ENCODE peak calls at places on chromosomes 3 and 15, in six cellular contexts. B is K562, V is HepG2, U is GM12891, M is H1, C is GM12878. X is an unnamed sample.

GRCh38 chr3:133937756-133938601 is 42.3 kb upstream of the RAB6B start:
- DNase-seq in M (peak), C (no peak), B (no peak), V (no peak), U (no peak), X (no peak)

GRCh38 chr15:25134546-25134945 is 179.8 kb downstream of the SNRPN start:
- DNase-seq in U (no peak), C (no peak), V (peak), B (no peak), M (no peak), X (no peak)

GRCh38 chr3:89876116-89876515 is 768.7 kb downstream of the EPHA3 start:
- DNase-seq in B (no peak), C (no peak), V (no peak), M (no peak), U (no peak), X (no peak)

GRCh38 chr3:33278106-33278672 is 947 bp downstream of the FBXL2 start:
- DNase-seq in C (no peak), U (no peak), B (peak), M (no peak), V (no peak), X (no peak)

GRCh38 chr3:123552095-123552714 is 32.6 kb downstream of the HACD2 start:
- DNase-seq in C (no peak), V (peak), U (no peak), M (no peak), B (peak), X (no peak)

GRCh38 chr3:141530133-141530768 is 43.4 kb downstream of the RASA2 start:
- DNase-seq in U (no peak), M (no peak), C (no peak), V (no peak), B (no peak), X (no peak)

GRCh38 chr3:64539451-64540196 is 148.2 kb downstream of the ADAMTS9 start:
- DNase-seq in M (no peak), C (no peak), U (no peak), V (no peak), B (no peak), X (no peak)

GRCh38 chr3:18194431-18194830 is 230.7 kb downstream of the SATB1 start:
- DNase-seq in B (no peak), U (no peak), V (no peak), C (no peak), M (no peak), X (no peak)

GRCh38 chr3:50260942-50261441 is 8.0 kb upstream of the SEMA3B start:
- DNase-seq in V (no peak), U (no peak), B (no peak), C (no peak), M (no peak), X (no peak)

GRCh38 chr3:170420307-170420821 is 1.7 kb downstream of the CLDN11 start:
- DNase-seq in V (no peak), M (no peak), U (no peak), C (no peak), B (no peak), X (no peak)

GRCh38 chr3:53030864-53031445 is 14.9 kb downstream of the SFMBT1 start:
- DNase-seq in B (no peak), U (no peak), C (no peak), V (no peak), M (peak), X (no peak)

GRCh38 chr15:63157066-63157890 is at the start of gene RPS27L:
- DNase-seq in B (peak), U (peak), M (peak), C (peak), V (peak), X (peak)

GRCh38 chr15:63156708-63157065 is 590 bp downstream of the RPS27L start:
- DNase-seq in B (peak), M (no peak), V (peak), U (no peak), C (no peak), X (no peak)

GRCh38 chr15:63157891-63158431 is 684 bp upstream of the RPS27L start:
- DNase-seq in C (no peak), B (peak), U (no peak), M (peak), V (peak), X (no peak)

GRCh38 chr15:63155486-63155885 is 1.8 kb downstream of the RPS27L start:
- DNase-seq in V (peak), C (no peak), B (no peak), U (no peak), M (no peak), X (no peak)

DNA sequence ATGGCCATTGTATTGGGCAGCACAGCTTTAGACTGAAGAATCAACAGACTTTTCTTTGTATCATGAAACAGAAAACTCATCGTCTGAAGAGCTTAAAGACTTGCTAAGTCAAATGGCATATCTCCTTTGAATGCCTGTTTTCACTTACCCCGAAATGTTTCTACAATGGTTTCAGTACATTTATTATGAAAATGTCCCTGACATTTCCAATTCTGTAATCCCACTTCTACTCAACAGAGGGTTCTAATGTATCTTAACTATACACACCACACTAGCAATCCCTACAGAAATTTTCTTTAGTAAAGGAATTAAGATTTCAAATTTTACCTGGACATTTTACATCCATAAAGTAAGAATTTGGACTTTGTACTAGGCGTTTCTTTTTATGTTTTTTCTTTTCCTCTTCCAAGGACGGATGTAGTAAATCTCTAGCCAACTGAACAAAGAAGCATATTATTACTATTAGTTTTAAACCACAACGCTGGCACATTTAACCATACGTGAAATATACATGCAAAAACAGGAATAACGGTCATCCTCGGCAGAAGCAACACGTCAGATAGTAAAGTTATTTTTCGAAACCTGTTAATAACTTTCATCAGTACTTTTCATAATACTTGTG is 1.1 kb downstream of the RPS27L start:
- DNase-seq in V (no peak), U (no peak), M (no peak), C (no peak), B (peak), X (no peak)
- TF ChIP-seq POLR2AphosphoS5 in V (no peak), U (no peak), M (no peak), C (no peak), B (no peak), X (no peak)

DNA sequence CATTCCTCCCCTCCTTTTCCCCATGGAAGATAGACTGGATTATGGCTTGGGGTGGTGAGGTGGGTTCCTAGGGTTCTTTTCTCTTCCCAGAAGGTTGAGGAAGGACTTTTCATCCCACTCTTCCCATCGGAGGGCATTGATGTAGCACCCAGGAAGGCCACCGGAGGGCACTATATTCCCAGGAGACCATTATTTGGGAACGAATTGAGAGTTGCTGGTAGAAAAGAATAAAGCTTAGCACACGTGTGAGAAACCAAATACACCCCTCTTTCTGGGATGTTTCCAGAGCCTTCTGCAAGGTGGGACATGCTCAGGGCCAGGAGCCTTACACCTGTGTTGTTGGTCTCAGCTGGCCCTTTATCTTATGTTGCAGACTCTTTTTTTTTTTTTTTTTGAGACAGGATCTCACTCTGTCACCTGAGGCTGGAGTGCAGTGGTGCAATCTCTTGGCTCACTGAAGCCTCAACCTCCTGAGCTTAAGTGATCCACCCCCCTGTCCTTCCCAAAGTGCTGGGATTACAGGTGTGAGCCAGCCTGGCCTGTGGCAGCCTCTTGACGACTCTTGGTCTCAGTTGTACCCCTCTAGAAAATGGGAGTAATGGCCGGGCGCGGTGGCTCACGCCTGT is 6.3 kb upstream of the CDC25A start:
- DNase-seq in C (peak), V (peak), B (peak), M (peak), U (no peak), X (no peak)
- TF ChIP-seq TAF1 in C (no peak), V (no peak), B (no peak), M (no peak), U (no peak), X (no peak)

DNA sequence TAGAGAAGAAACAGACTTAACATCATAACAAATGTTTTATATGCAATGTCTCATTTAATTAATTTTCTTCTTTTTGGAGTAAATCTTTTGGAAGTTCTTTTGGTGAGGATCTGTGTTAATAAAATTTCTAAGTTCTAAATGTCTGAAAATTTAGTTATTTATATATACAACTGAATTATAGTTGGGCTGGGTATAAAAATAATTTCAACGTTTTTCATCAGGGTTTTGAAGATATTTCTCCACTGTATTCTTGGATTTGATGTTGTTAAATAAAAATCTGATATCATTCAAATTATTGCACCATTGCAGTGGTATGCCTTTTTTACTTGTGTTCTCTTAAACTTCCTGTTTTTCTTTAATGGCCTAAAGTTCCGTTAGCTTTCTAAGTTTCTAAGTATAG is 26.9 kb upstream of the SOX14 start:
- DNase-seq in B (no peak), U (no peak), C (no peak), V (no peak), M (no peak), X (no peak)
- TF ChIP-seq POLR2A in B (no peak), U (no peak), C (no peak), V (no peak), M (no peak), X (no peak)

DNA sequence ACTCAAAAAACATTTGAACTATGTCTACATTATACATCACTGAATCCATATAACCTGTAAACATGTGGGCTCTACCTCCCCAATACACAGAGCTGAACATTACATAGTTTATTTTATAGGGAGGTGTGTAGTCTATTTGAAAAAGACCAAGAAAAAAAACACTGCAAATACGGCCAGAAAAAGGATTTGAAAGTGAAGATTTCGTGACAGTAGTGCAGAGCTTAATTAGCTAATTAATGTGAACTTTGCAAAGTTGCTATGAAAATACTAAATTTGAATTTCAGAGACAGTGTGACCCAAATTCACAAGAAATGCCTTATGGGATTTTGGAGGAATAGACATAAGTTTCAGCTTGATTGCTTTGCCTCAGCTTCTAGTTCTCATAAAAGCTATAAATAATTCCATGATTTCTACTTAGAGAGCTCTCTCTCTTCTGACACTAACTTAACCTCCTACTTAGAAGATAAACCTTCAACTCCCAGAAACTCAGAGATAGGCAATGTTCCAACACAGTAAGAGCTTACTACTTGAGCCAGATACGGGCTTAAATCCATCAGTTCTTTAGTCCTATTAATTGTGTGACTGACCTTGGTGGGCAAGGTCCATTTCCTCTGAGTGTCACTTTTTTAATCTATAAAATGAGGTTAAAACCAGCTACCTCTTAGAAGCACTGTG is 87.3 kb upstream of the THBS1 start:
- DNase-seq in B (no peak), C (no peak), V (no peak), U (no peak), M (no peak), X (no peak)
- TF ChIP-seq POLR2AphosphoS5 in B (no peak), C (no peak), V (no peak), U (no peak), M (no peak), X (no peak)

GRCh38 chr3:151159806-151160205 is 43.2 kb downstream of the GPR171 start:
- DNase-seq in M (no peak), U (no peak), C (no peak), B (no peak), V (no peak), X (no peak)

GRCh38 chr3:151154566-151154965 is 48.5 kb downstream of the GPR171 start:
- DNase-seq in V (no peak), B (no peak), C (no peak), M (no peak), U (no peak), X (no peak)

GRCh38 chr3:151152626-151153025 is 50.4 kb downstream of the GPR171 start:
- DNase-seq in C (no peak), M (no peak), V (no peak), U (no peak), B (no peak), X (no peak)

GRCh38 chr3:151155409-151156128 is 47.4 kb downstream of the GPR171 start:
- DNase-seq in C (no peak), U (no peak), V (no peak), M (no peak), B (no peak), X (no peak)

GRCh38 chr3:151156618-151157216 is 46.3 kb downstream of the GPR171 start:
- DNase-seq in M (no peak), C (no peak), V (peak), U (peak), B (peak), X (no peak)
- TF ChIP-seq TAF1 in M (no peak), C (no peak), V (no peak), U (no peak), B (no peak), X (no peak)

DNA sequence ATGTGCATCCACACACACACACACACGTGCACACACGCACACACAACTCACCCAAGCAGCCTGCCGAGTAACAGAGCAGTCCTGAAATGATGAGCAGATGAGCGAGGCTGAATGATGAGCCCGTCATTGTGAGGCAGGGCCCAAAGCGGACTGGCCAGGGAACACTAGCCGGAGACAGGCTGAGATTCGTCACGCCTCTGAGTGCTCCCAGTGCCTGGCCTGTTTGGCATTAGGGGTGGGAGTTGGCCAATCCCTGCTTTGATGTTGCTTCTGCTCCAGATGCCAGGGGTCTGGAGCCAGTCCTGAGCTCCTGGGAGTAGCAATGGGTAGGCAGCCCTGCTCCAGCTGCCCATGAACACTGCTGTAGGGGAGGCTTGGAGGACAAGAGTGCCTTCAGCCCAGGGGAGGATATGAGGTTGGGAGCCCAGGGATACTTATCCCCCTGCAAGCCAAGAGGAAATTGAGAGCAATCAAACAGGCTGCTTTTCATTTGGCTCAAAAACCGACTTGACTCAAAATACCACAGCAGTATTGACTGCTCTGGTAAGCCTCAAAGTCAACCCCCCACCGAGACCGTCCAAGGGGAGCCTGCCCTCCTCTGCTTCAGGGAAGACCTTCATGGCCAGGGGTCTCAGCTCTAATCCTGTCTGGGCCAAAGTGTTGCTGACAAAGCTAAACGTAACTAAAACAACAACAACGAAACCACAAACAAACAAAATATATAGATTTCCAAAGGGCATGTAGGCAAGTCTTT is 22.9 kb downstream of the COLQ start:
- DNase-seq in M (no peak), V (no peak), U (no peak), B (no peak), C (no peak), X (no peak)
- TF ChIP-seq POLR2A in M (no peak), V (no peak), U (no peak), B (no peak), C (no peak), X (no peak)

GRCh38 chr3:15152166-15152565 is 53.2 kb upstream of the RBSN start:
- DNase-seq in V (no peak), C (no peak), U (no peak), M (no peak), B (no peak), X (no peak)
- TF ChIP-seq POLR2AphosphoS5 in V (no peak), C (no peak), U (no peak), M (no peak), B (no peak), X (no peak)

DNA sequence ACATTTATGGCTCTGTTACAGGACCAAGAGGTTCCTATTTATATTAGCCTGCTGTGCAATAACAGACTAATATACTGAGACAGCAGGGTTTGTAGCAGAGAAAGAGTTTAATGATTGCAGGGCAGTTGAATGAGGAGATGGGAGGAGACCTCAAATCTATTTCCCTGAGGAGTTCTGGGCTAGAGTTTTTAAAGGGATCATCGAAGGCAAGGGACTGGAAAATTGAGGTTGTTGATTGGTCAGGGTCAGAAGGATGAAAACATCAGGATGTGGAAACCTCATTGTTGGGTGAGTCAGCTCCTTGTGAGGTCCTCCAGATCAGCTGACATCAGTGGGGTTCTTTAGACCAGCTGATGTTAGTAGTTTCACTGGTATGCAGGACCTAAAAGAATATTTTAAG is 60.6 kb upstream of the GOLGA8B start:
- DNase-seq in V (no peak), C (no peak), M (no peak), U (no peak), B (no peak), X (no peak)
- TF ChIP-seq TAF1 in V (no peak), C (no peak), M (no peak), U (no peak), B (no peak), X (no peak)

DNA sequence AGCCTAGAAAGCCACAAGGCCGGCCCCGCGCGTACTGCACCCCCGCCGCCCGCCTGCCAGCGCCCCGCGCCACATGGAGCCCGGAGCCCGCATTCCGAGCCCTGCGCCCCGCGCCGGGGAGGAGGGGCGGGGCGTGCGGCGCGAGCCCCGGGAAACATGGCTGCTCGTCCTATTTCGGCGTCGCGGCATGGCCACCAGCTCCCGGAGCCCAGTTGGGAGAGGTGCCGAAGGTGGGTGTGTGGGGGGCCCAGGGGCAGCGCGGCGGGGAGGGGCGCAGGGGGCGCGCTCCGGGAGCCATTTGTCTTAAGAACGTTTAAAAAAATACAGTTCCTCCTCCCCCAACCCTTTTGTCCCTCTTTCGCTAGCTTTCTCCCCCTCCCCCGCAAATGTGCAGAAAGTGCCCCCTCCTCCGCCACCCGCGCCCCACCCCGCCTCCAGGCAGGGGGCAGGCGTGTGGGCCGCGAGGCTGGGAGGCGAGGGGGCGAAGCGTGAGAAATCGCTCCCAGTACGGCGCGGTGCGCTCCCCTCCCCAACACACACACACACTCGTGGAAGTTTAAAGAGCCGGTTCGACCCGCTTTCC is 2.5 kb downstream of the ANP32A start:
- DNase-seq in C (no peak), U (no peak), V (peak), M (peak), B (peak), X (peak)
- TF ChIP-seq POLR2A in C (peak), U (peak), V (peak), M (peak), B (peak), X (peak)